ENCODE peak calls at places on chromosome 15, in seven cellular contexts. R is A549; O is breast epithelium; H is body of pancreas; X is K562; Z is CD4-positive, alpha-beta T cell; Q is RWPE1. A is an unnamed sample.

GRCh38 chr15:62782896-62783295 is 259.7 kb upstream of the TPM1 start:
- DNase-seq in Q (no peak), X (no peak), R (no peak), H (no peak), O (no peak), Z (no peak), A (no peak)

GRCh38 chr15:101689901-101690300 is 34.4 kb downstream of the TARS3 start:
- DNase-seq in R (no peak), Z (no peak), O (no peak), Q (no peak), H (no peak), X (no peak), A (no peak)

GRCh38 chr15:29322407-29322806 is 52.8 kb upstream of the NSMCE3 start:
- DNase-seq in R (no peak), X (no peak), H (no peak), Q (no peak), O (no peak), Z (no peak), A (no peak)

GRCh38 chr15:93948728-93949127 is 282.6 kb upstream of the MCTP2 start:
- DNase-seq in O (no peak), Q (no peak), Z (no peak), H (no peak), X (no peak), R (no peak), A (no peak)

GRCh38 chr15:93249599-93249998 is 160.6 kb upstream of the RGMA start:
- DNase-seq in Q (no peak), H (no peak), R (no peak), X (no peak), O (no peak), Z (no peak), A (no peak)

GRCh38 chr15:31440754-31441298 is 114.2 kb downstream of the KLF13 start:
- DNase-seq in X (peak; percentile 27), R (no peak), Z (peak; percentile 60), Q (no peak), H (peak; percentile 46), O (no peak), A (no peak)

GRCh38 chr15:66882251-66883020 is 180.4 kb downstream of the SMAD6 start:
- DNase-seq in H (peak; percentile 51), X (no peak), R (peak; percentile 36), Z (no peak), O (no peak), Q (peak; percentile 16), A (no peak)

GRCh38 chr15:93524432-93524831 is 435.4 kb upstream of the RGMA start:
- DNase-seq in Q (no peak), H (peak; percentile 25), X (no peak), Z (no peak), O (no peak), R (no peak), A (no peak)

GRCh38 chr15:80343610-80344009 is 60.6 kb upstream of the ARNT2 start:
- DNase-seq in Q (no peak), O (no peak), H (peak; percentile 50), R (no peak), X (no peak), Z (no peak), A (no peak)

GRCh38 chr15:76929011-76929760 is 2.4 kb upstream of the RCN2 start:
- DNase-seq in H (no peak), R (no peak), Z (no peak), O (no peak), X (no peak), Q (no peak), A (no peak)

GRCh38 chr15:70512772-70513362 is 250.5 kb downstream of the UACA start:
- DNase-seq in Z (peak; percentile 56), Q (peak; percentile 60), X (peak; percentile 80), R (peak; percentile 67), O (no peak), H (peak; percentile 38), A (peak; percentile 80)

GRCh38 chr15:98311566-98312188 is 336.7 kb upstream of the IGF1R start:
- DNase-seq in X (peak; percentile 68), Z (peak; percentile 71), O (peak; percentile 75), R (peak; percentile 80), H (peak; percentile 82), Q (peak; percentile 65), A (peak; percentile 64)

GRCh38 chr15:77656294-77656693 is 23.6 kb upstream of the LINGO1 start:
- DNase-seq in H (no peak), Z (no peak), X (no peak), Q (no peak), O (no peak), R (no peak), A (no peak)

GRCh38 chr15:64877435-64877834 is 34.3 kb upstream of the ANKDD1A start:
- DNase-seq in R (no peak), Q (no peak), H (peak; percentile 91), O (no peak), Z (no peak), X (no peak), A (no peak)
- H3K27ac ChIP-seq in R (peak overlapping the region; percentile 31), Q (peak overlapping the region; percentile 41), H (peak overlapping the region; percentile 71), O (peak overlapping the region; percentile 72), Z (no peak overlapping the region), X (no peak overlapping the region), A (no peak overlapping the region)

GRCh38 chr15:74453925-74454763 is 6.8 kb downstream of the UBL7 start:
- DNase-seq in Z (no peak), X (no peak), O (no peak), H (no peak), Q (no peak), R (no peak), A (no peak)
- H3K27ac ChIP-seq in Z (no peak overlapping the region), X (no peak overlapping the region), O (no peak overlapping the region), H (no peak overlapping the region), Q (no peak overlapping the region), R (no peak overlapping the region), A (no peak overlapping the region)

GRCh38 chr15:99474981-99475753 is 90.6 kb upstream of the MEF2A start:
- DNase-seq in R (no peak), Q (no peak), O (no peak), H (peak; percentile 37), Z (no peak), X (no peak), A (no peak)
- H3K27ac ChIP-seq in R (peak overlapping the region; percentile 81), Q (peak overlapping the region; percentile 100), O (no peak overlapping the region), H (no peak overlapping the region), Z (no peak overlapping the region), X (no peak overlapping the region), A (no peak overlapping the region)

GRCh38 chr15:74791007-74791406 is 9.1 kb downstream of the CSK start:
- DNase-seq in R (no peak), Q (no peak), H (no peak), X (no peak), Z (no peak), O (no peak), A (no peak)
- H3K27ac ChIP-seq in R (no peak overlapping the region), Q (peak overlapping the region; percentile 63), H (no peak overlapping the region), X (no peak overlapping the region), Z (peak overlapping the region; percentile 93), O (no peak overlapping the region), A (no peak overlapping the region)

GRCh38 chr15:85302271-85302670 is 78.1 kb upstream of the AKAP13 start:
- DNase-seq in O (no peak), H (no peak), Z (no peak), Q (no peak), R (no peak), X (no peak), A (no peak)
- H3K27ac ChIP-seq in O (no peak overlapping the region), H (no peak overlapping the region), Z (no peak overlapping the region), Q (no peak overlapping the region), R (no peak overlapping the region), X (no peak overlapping the region), A (no peak overlapping the region)

GRCh38 chr15:72197460-72198409 is at the start of gene GRAMD2A:
- DNase-seq in O (no peak), R (no peak), Q (peak; percentile 96), Z (no peak), H (no peak), X (no peak), A (peak; percentile 47)
- H3K27ac ChIP-seq in O (peak within 1 kb of the TSS; percentile 90), R (peak within 1 kb of the TSS; percentile 30), Q (peak within 1 kb of the TSS; percentile 95), Z (no peak within 1 kb of the TSS), H (no peak within 1 kb of the TSS), X (no peak within 1 kb of the TSS), A (no peak within 1 kb of the TSS)

DNA sequence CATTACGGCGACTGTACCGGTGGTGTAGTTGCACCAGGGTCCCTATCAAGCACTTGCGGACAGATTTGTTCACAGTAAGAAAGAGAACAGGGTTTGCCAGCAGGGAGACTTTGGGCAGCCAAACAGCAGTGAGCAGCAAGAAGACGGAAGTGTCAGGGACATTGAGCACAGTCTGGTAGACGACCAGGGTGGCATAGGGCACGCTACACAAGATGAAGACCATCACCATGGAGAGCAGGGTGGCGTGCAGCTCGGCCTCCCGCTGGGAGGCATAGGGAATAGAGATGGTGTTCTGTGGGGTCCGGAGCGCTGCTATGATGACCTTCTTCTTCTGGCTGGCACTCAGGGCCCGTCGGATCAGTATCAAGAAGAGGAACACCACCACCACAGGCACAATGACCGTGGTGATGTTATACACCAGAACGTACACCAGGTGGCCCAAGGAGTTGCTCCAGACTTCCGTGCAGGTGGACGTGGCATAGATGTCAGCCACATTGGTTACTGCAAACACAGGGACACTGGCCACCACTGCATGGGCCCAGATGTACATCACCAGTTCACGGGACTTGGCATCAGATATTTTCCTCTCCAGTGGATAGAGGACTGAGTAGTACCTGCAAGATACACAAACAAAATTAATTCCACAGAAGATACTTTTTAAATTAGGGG is 19.1 kb upstream of the FSIP1 start:
- DNase-seq in R (peak; percentile 31), Q (peak; percentile 41), Z (no peak), X (peak; percentile 53), O (no peak), H (peak; percentile 57), A (peak; percentile 50)
- H3K27ac ChIP-seq in R (no peak overlapping the region), Q (no peak overlapping the region), Z (no peak overlapping the region), X (no peak overlapping the region), O (no peak overlapping the region), H (no peak overlapping the region), A (no peak overlapping the region)

DNA sequence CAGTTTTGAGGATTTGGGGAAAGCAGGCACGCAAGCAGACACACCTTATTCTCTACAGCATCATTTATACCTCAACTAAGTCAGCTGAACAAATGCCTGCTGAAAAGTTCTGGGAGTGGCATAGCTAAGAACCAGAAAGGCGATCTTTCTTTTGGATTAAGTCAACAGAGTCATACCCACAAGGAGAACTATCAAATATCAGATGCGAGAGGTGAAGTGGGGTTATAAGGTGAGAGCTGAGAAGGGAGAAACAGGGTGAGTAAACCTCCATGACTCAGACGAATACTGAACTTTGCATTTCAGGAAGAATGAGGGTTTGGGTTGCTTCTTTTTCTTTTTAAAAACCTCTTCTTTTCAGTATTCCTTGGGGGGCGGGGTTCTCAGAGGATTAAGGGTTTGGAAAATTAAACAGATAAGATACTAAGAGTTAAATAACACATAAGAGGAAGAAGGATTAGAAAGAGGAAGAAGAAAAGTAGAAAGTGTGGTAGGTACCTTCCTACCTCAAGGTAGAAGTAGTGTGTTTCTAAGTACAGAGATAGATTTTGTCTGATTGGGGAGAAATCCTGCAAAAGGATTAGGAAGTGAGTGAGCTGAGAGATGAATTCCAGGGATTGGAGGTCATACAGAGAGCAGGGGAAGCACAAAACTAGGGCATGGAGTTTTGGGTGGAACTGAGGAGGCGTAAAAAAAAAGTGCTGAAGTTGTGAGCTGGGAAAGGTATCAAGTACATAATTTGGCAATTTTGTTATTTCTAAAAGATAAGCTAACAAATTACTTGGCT is 41.3 kb upstream of the ICE2 start:
- DNase-seq in Q (peak; percentile 80), O (no peak), H (no peak), X (no peak), Z (no peak), R (no peak), A (no peak)
- H3K27ac ChIP-seq in Q (no peak overlapping the region), O (no peak overlapping the region), H (no peak overlapping the region), X (no peak overlapping the region), Z (no peak overlapping the region), R (peak overlapping the region; percentile 27), A (peak overlapping the region; percentile 24)

A was measured in WERI-Rb-1.